ENCODE peak calls at places on chromosomes 4 and X, in eight cellular contexts. One of them, this sample, is unnamed.

GRCh38 chr4:186810613-186811150 is 87.0 kb upstream of the FAT1 start:
- DNase-seq in stomach: no peak
- DNase-seq in uterus: no peak
- DNase-seq in right lobe of liver: no peak
- DNase-seq in tibial nerve: no peak
- DNase-seq in adrenal gland: no peak
- DNase-seq in GM12891: no peak
- DNase-seq in suprapubic skin: no peak
- DNase-seq in this sample: no peak

GRCh38 chr4:150699599-150699998 is 117.6 kb downstream of the MAB21L2 start:
- DNase-seq in GM12891: no peak
- DNase-seq in right lobe of liver: no peak
- DNase-seq in uterus: no peak
- DNase-seq in suprapubic skin: no peak
- DNase-seq in stomach: no peak
- DNase-seq in tibial nerve: no peak
- DNase-seq in adrenal gland: no peak
- DNase-seq in this sample: no peak

GRCh38 chr4:104625706-104626105 is 131.0 kb upstream of the CXXC4 start:
- DNase-seq in uterus: no peak
- DNase-seq in right lobe of liver: no peak
- DNase-seq in stomach: no peak
- DNase-seq in suprapubic skin: no peak
- DNase-seq in tibial nerve: no peak
- DNase-seq in GM12891: no peak
- DNase-seq in adrenal gland: no peak
- DNase-seq in this sample: no peak

GRCh38 chr4:86895692-86896488 is 3.7 kb upstream of the C4orf36 start:
- DNase-seq in suprapubic skin: no peak
- DNase-seq in adrenal gland: peak; percentile 42
- DNase-seq in tibial nerve: no peak
- DNase-seq in right lobe of liver: no peak
- DNase-seq in uterus: no peak
- DNase-seq in stomach: no peak
- DNase-seq in GM12891: peak; percentile 22
- DNase-seq in this sample: peak; percentile 58

GRCh38 chr4:186068581-186069402 is at the start of gene TLR3:
- DNase-seq in stomach: no peak
- DNase-seq in GM12891: no peak
- DNase-seq in tibial nerve: no peak
- DNase-seq in uterus: no peak
- DNase-seq in adrenal gland: no peak
- DNase-seq in right lobe of liver: no peak
- DNase-seq in suprapubic skin: no peak
- DNase-seq in this sample: no peak

GRCh38 chr4:89056292-89056952 is 563 bp downstream of the FAM13A start:
- DNase-seq in adrenal gland: no peak
- DNase-seq in right lobe of liver: no peak
- DNase-seq in suprapubic skin: no peak
- DNase-seq in stomach: no peak
- DNase-seq in uterus: no peak
- DNase-seq in tibial nerve: no peak
- DNase-seq in GM12891: no peak
- DNase-seq in this sample: no peak

GRCh38 chr4:48079972-48080391 is 54.1 kb downstream of the TXK start:
- DNase-seq in uterus: no peak
- DNase-seq in GM12891: no peak
- DNase-seq in adrenal gland: no peak
- DNase-seq in stomach: no peak
- DNase-seq in right lobe of liver: no peak
- DNase-seq in tibial nerve: no peak
- DNase-seq in suprapubic skin: no peak
- DNase-seq in this sample: no peak

GRCh38 chrX:41478397-41478911 is 31.3 kb downstream of the NYX start:
- DNase-seq in right lobe of liver: no peak
- DNase-seq in adrenal gland: no peak
- DNase-seq in tibial nerve: no peak
- DNase-seq in GM12891: no peak
- DNase-seq in suprapubic skin: no peak
- DNase-seq in stomach: no peak
- DNase-seq in uterus: no peak
- DNase-seq in this sample: no peak

GRCh38 chrX:120332394-120332793 is 21.1 kb upstream of the TMEM255A start:
- DNase-seq in uterus: no peak
- DNase-seq in tibial nerve: no peak
- DNase-seq in stomach: no peak
- DNase-seq in GM12891: no peak
- DNase-seq in suprapubic skin: no peak
- DNase-seq in adrenal gland: no peak
- DNase-seq in right lobe of liver: no peak
- DNase-seq in this sample: no peak

GRCh38 chr4:85932371-85933305 is 427.2 kb downstream of the MAPK10 start:
- DNase-seq in suprapubic skin: no peak
- DNase-seq in uterus: no peak
- DNase-seq in right lobe of liver: no peak
- DNase-seq in GM12891: no peak
- DNase-seq in stomach: peak; percentile 40
- DNase-seq in adrenal gland: no peak
- DNase-seq in tibial nerve: no peak
- DNase-seq in this sample: no peak

GRCh38 chr4:21885241-21885640 is 63.3 kb downstream of the KCNIP4 start:
- DNase-seq in GM12891: no peak
- DNase-seq in adrenal gland: no peak
- DNase-seq in stomach: no peak
- DNase-seq in uterus: no peak
- DNase-seq in suprapubic skin: no peak
- DNase-seq in right lobe of liver: no peak
- DNase-seq in tibial nerve: no peak
- DNase-seq in this sample: no peak

GRCh38 chr4:6277139-6277802 is 7.6 kb downstream of the WFS1 start:
- DNase-seq in uterus: peak; percentile 64
- DNase-seq in tibial nerve: no peak
- DNase-seq in right lobe of liver: no peak
- DNase-seq in suprapubic skin: no peak
- DNase-seq in stomach: no peak
- DNase-seq in GM12891: no peak
- DNase-seq in adrenal gland: peak; percentile 40
- DNase-seq in this sample: no peak

GRCh38 chrX:71650333-71650969 is 16.9 kb upstream of the LOC101059915 start:
- DNase-seq in tibial nerve: no peak
- DNase-seq in suprapubic skin: no peak
- DNase-seq in uterus: no peak
- DNase-seq in adrenal gland: no peak
- DNase-seq in right lobe of liver: no peak
- DNase-seq in GM12891: no peak
- DNase-seq in stomach: no peak
- DNase-seq in this sample: no peak

GRCh38 chr4:142314686-142315085 is 531.4 kb downstream of the INPP4B start:
- DNase-seq in suprapubic skin: no peak
- DNase-seq in stomach: peak; percentile 52
- DNase-seq in uterus: no peak
- DNase-seq in adrenal gland: no peak
- DNase-seq in right lobe of liver: no peak
- DNase-seq in tibial nerve: no peak
- DNase-seq in GM12891: no peak
- DNase-seq in this sample: no peak

GRCh38 chrX:49003696-49004095 is 1.6 kb upstream of the GRIPAP1 start:
- DNase-seq in suprapubic skin: no peak
- DNase-seq in GM12891: no peak
- DNase-seq in tibial nerve: no peak
- DNase-seq in uterus: no peak
- DNase-seq in right lobe of liver: no peak
- DNase-seq in stomach: no peak
- DNase-seq in adrenal gland: no peak
- DNase-seq in this sample: no peak
- TF ChIP-seq POLR2A in suprapubic skin: no peak
- TF ChIP-seq POLR2A in GM12891: no peak
- TF ChIP-seq POLR2A in tibial nerve: no peak
- TF ChIP-seq POLR2A in uterus: no peak
- TF ChIP-seq POLR2A in right lobe of liver: no peak
- TF ChIP-seq POLR2A in stomach: no peak
- TF ChIP-seq POLR2A in adrenal gland: no peak
- TF ChIP-seq POLR2A in this sample: no peak

GRCh38 chrX:48794993-48795501 is 6.8 kb upstream of the HDAC6 start:
- DNase-seq in adrenal gland: no peak
- DNase-seq in right lobe of liver: no peak
- DNase-seq in GM12891: no peak
- DNase-seq in suprapubic skin: no peak
- DNase-seq in stomach: no peak
- DNase-seq in uterus: no peak
- DNase-seq in tibial nerve: no peak
- DNase-seq in this sample: no peak

GRCh38 chrX:48793935-48794334 is 7.5 kb downstream of the GATA1 start:
- DNase-seq in adrenal gland: no peak
- DNase-seq in suprapubic skin: no peak
- DNase-seq in right lobe of liver: no peak
- DNase-seq in stomach: no peak
- DNase-seq in tibial nerve: no peak
- DNase-seq in uterus: no peak
- DNase-seq in GM12891: no peak
- DNase-seq in this sample: no peak

GRCh38 chrX:48791063-48791820 is 4.9 kb downstream of the GATA1 start:
- DNase-seq in adrenal gland: no peak
- DNase-seq in suprapubic skin: no peak
- DNase-seq in right lobe of liver: no peak
- DNase-seq in stomach: no peak
- DNase-seq in tibial nerve: no peak
- DNase-seq in GM12891: no peak
- DNase-seq in uterus: no peak
- DNase-seq in this sample: no peak

GRCh38 chrX:48792219-48792618 is 5.8 kb downstream of the GATA1 start:
- DNase-seq in tibial nerve: no peak
- DNase-seq in uterus: no peak
- DNase-seq in right lobe of liver: no peak
- DNase-seq in GM12891: no peak
- DNase-seq in suprapubic skin: no peak
- DNase-seq in adrenal gland: no peak
- DNase-seq in stomach: no peak
- DNase-seq in this sample: no peak

DNA sequence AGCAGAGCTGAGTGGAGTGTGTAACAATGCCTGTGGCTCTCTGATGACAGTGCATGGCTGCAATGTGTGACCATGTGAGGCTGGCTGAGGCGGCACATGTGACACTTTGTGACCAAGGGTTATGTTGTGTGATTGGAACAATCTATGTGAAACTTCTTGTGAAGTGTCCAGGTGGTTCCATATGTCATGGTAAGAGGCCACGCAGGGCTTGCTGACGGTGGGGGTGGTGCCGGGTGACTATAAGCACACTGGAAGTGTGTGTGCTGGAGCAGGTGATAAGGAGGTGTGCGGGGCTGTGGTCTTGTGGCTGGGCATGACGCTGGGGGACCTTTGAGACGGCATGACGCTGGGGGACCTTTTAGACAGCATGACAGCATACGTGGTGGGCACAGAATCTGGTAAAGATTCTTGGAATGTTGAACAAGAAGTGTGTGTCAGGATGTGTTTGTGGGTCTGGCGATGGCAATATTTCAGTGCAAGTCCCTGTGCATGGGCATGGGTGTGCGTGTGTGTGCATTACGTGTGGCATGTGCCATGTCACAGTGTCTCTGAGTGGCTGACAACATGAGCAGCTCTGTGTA is 7.4 kb upstream of the HDAC6 start:
- DNase-seq in uterus: no peak
- DNase-seq in suprapubic skin: no peak
- DNase-seq in right lobe of liver: no peak
- DNase-seq in adrenal gland: no peak
- DNase-seq in stomach: no peak
- DNase-seq in GM12891: no peak
- DNase-seq in tibial nerve: no peak
- DNase-seq in this sample: no peak
- TF ChIP-seq POLR2A in uterus: no peak
- TF ChIP-seq POLR2A in suprapubic skin: no peak
- TF ChIP-seq POLR2A in right lobe of liver: no peak
- TF ChIP-seq POLR2A in adrenal gland: no peak
- TF ChIP-seq POLR2A in stomach: no peak
- TF ChIP-seq POLR2A in GM12891: no peak
- TF ChIP-seq POLR2A in tibial nerve: no peak
- TF ChIP-seq POLR2A in this sample: no peak

DNA sequence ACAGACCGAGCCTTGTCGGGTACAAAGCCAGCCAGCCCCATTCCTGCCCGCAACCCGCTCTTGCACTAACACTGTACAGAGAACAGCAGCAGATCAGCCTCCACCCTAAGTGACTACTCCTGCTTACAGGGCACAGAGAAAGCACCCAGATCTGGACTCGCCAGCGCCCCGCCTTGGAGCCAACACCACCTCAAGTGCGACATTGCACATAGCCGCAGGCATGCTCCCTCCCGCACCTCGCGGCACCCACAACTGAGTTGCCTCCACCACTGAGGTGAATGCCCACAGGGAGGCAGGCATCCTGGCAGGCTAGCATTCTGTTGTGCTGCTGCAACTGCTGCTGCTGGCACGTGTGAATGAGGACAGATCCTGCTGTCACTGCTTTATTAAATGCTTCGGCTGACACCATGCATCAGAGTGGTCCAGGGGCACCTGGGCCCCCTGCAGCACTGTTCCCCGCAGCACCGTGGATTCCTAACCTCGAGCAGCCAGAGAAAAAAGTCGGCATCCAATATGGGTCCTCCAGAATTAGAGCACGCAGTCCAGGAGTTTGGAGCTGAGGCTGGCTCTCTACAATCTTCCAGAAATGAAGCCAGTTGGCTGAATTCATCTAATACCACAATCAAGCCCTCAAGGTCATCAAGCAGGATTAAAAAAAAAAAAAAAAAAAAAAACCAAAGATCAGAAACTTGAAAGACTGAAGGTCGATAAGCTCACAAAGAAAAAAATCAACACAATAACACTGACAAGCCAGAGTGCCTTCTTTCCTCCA is 352.9 kb downstream of the GASK1B start:
- DNase-seq in suprapubic skin: peak; percentile 59
- DNase-seq in right lobe of liver: no peak
- DNase-seq in uterus: no peak
- DNase-seq in stomach: no peak
- DNase-seq in GM12891: no peak
- DNase-seq in adrenal gland: no peak
- DNase-seq in tibial nerve: no peak
- DNase-seq in this sample: no peak
- TF ChIP-seq POLR2A in suprapubic skin: no peak
- TF ChIP-seq POLR2A in right lobe of liver: no peak
- TF ChIP-seq POLR2A in uterus: no peak
- TF ChIP-seq POLR2A in stomach: no peak
- TF ChIP-seq POLR2A in GM12891: no peak
- TF ChIP-seq POLR2A in adrenal gland: no peak
- TF ChIP-seq POLR2A in tibial nerve: no peak
- TF ChIP-seq POLR2A in this sample: no peak

DNA sequence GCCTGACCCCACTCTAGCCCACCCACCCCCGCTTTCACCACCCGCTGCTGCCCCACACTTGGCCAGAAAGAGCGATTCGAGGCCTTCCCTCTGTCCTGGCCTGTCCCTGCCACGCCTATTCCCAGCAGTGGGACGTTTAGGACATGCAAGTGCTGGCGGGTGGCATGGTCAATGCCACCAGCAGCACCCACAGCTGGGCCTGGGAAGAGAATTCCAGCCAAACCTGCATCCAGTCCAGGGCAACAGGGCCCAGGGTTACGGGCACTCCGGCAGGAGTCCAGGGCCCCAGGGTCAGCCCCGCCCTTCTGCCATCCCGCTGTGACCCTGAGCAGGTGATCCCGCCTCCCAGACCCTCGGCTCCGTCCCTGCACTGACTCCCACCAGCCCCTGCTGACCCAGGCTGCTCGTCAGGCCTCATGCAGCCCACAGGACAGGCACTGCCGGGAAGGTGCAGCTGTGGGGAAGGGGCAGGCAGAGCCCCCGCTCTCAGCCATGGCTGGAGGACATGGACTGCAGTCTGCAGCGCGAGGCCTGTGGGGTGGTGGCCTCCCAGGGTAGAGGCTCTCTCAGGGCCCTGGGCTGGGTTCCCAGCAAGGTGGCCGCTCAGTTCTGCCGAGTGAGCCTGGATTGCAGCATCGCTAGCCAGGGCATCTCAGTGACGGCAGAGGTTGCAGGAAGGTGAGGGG is 6.8 kb upstream of the HTRA3 start:
- DNase-seq in right lobe of liver: peak; percentile 65
- DNase-seq in uterus: no peak
- DNase-seq in suprapubic skin: no peak
- DNase-seq in stomach: no peak
- DNase-seq in tibial nerve: no peak
- DNase-seq in GM12891: no peak
- DNase-seq in adrenal gland: no peak
- DNase-seq in this sample: no peak
- TF ChIP-seq POLR2A in right lobe of liver: no peak
- TF ChIP-seq POLR2A in uterus: no peak
- TF ChIP-seq POLR2A in suprapubic skin: no peak
- TF ChIP-seq POLR2A in stomach: no peak
- TF ChIP-seq POLR2A in tibial nerve: no peak
- TF ChIP-seq POLR2A in GM12891: no peak
- TF ChIP-seq POLR2A in adrenal gland: no peak
- TF ChIP-seq POLR2A in this sample: no peak

This sample was measured in prostate gland.